ENCODE peak calls at places on chromosomes 4 and X, in four cellular contexts. D, W, J and G are unnamed samples.

GRCh38 chrX:42934020-42934701 is 156.2 kb upstream of the PPP1R2C start:
- DNase-seq in D (no peak), W (no peak), J (no peak), G (no peak)

GRCh38 chr4:138202686-138203085 is 39.5 kb downstream of the SLC7A11 start:
- DNase-seq in W (no peak), D (no peak), J (no peak), G (no peak)

GRCh38 chrX:111671668-111672067 is 9.3 kb upstream of the ALG13 start:
- DNase-seq in J (no peak), D (no peak), W (no peak), G (no peak)

GRCh38 chr4:4836044-4836443 is 23.4 kb upstream of the MSX1 start:
- DNase-seq in W (no peak), J (no peak), D (no peak), G (no peak)

GRCh38 chr4:80492761-80493160 is 157.2 kb downstream of the CFAP299 start:
- DNase-seq in W (no peak), J (no peak), D (no peak), G (no peak)

GRCh38 chr4:99946346-99947189 is at the start of gene DNAJB14:
- DNase-seq in J (peak), D (peak), W (no peak), G (no peak)

GRCh38 chr4:89497517-89498308 is 190.1 kb upstream of the GPRIN3 start:
- DNase-seq in D (no peak), W (no peak), J (peak), G (no peak)

GRCh38 chr4:126144838-126145237 is 830.1 kb downstream of the FAT4 start:
- DNase-seq in J (no peak), W (no peak), D (no peak), G (no peak)

GRCh38 chrX:16695079-16695676 is 17.3 kb downstream of the CTPS2 start:
- DNase-seq in D (peak), J (peak), W (no peak), G (no peak)

GRCh38 chr4:38753021-38753806 is 29.6 kb downstream of the TLR10 start:
- DNase-seq in J (peak), D (peak), W (peak), G (peak)

GRCh38 chr4:79213040-79213439 is 112.8 kb downstream of the NAA11 start:
- DNase-seq in J (no peak), W (no peak), D (no peak), G (no peak)

GRCh38 chrX:118773782-118774181 is 46.4 kb downstream of the IL13RA1 start:
- DNase-seq in J (peak), D (no peak), W (no peak), G (no peak)

GRCh38 chrX:138986866-138987265 is 275.3 kb upstream of the FGF13 start:
- DNase-seq in D (no peak), W (no peak), J (no peak), G (no peak)

GRCh38 chr4:3313139-3313538 is 20.3 kb downstream of the RGS12 start:
- DNase-seq in J (no peak), D (no peak), W (no peak), G (no peak)

GRCh38 chr4:141614878-141615586 is 21.4 kb upstream of the IL15 start:
- DNase-seq in D (no peak), J (no peak), W (no peak), G (no peak)

GRCh38 chrX:155052738-155053498 is 18.0 kb downstream of the CMC4 start:
- DNase-seq in D (no peak), W (no peak), J (no peak), G (no peak)

GRCh38 chrX:155874571-155875244 is 6.4 kb upstream of the VAMP7 start:
- DNase-seq in W (no peak), D (no peak), J (no peak), G (no peak)

GRCh38 chr4:139030614-139031235 is 15.1 kb downstream of the NOCT start:
- DNase-seq in J (peak), D (peak), W (no peak), G (peak)

GRCh38 chr4:146550161-146550560 is 28.4 kb upstream of the SLC10A7 start:
- DNase-seq in W (no peak), D (no peak), J (no peak), G (no peak)

GRCh38 chr4:22474636-22475310 is 41.1 kb downstream of the ADGRA3 start:
- DNase-seq in J (no peak), D (no peak), W (no peak), G (no peak)

GRCh38 chr4:16032871-16033505 is 50.8 kb downstream of the PROM1 start:
- DNase-seq in W (no peak), J (no peak), D (no peak), G (no peak)

GRCh38 chr4:76448211-76448610 is 13.2 kb downstream of the SHROOM3 start:
- DNase-seq in D (no peak), W (no peak), J (no peak), G (no peak)

GRCh38 chr4:163077611-163078010 is 89.1 kb downstream of the NAF1 start:
- DNase-seq in W (no peak), J (no peak), D (no peak), G (no peak)

GRCh38 chrX:103919336-103919682 is 43.1 kb upstream of the TMSB15B start:
- DNase-seq in W (no peak), D (no peak), J (no peak), G (no peak)

GRCh38 chr4:80036949-80037348 is 36.1 kb downstream of the ANTXR2 start:
- DNase-seq in W (peak), J (no peak), D (no peak), G (peak)

GRCh38 chr4:86592553-86593249 is 1.4 kb upstream of the PTPN13 start:
- DNase-seq in W (no peak), D (no peak), J (no peak), G (no peak)

GRCh38 chrX:49199315-49199595 is 738 bp downstream of the SYP start:
- DNase-seq in J (no peak), D (no peak), W (no peak), G (no peak)

GRCh38 chrX:49197543-49198087 is 2.4 kb downstream of the SYP start:
- DNase-seq in J (no peak), D (no peak), W (no peak), G (no peak)

GRCh38 chrX:49199906-49200771 is at the start of gene SYP:
- DNase-seq in J (peak), D (peak), W (peak), G (no peak)

GRCh38 chrX:49202022-49202421 is 2.0 kb upstream of the SYP start:
- DNase-seq in J (no peak), W (no peak), D (no peak), G (no peak)

DNA sequence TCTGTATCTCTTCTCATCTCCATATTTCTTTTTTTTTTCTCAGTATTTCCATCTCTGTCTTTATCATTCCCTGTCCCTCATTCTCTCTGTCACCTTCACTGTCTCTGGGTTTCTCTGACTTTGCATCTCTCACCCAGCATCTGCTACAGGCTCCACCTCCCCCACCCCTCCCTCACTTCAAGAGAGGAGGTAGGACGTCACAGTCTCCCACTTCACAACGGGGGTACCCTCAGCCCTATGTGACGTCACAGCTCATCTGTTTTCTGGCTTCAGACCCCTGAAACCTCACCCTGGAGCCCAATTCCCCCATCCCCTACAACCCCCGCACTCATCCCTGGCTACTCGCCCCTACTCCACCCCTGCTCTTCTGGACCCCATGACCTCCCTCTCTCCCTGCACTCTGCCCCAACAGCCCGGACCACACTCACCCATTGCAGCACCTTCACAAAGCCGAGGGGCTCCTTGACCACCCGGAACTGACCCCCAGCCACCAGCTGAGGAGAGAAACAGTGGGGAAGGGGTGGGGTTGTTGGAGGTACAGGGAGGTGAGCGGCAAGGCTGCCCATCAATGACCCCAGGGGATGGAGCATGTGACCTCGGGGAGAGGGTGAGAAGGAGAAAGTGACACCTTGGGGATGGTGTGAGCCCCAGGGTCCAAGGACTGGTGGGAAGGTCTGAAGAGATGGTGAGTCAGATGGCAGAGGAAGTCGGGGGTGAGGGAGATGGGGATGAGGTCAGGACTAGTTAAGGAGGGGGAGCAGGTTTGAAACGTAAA is 1.3 kb downstream of the SYP start:
- DNase-seq in J (no peak), W (no peak), D (no peak), G (no peak)
- H3K4me3 ChIP-seq in J (no peak), W (no peak), D (no peak), G (no peak)

GRCh38 chrX:153922932-153923857 is 2.9 kb downstream of the ARHGAP4 start:
- DNase-seq in D (peak), J (peak), W (no peak), G (no peak)
- TF ChIP-seq CTCF in D (peak), J (peak), W (peak), G (peak)

GRCh38 chrX:136652822-136653723 is 5.1 kb downstream of the CD40LG start:
- DNase-seq in W (no peak), J (no peak), D (no peak), G (no peak)
- H3K4me3 ChIP-seq in W (no peak), J (no peak), D (no peak), G (no peak)

GRCh38 chr4:47002593-47002992 is 9.2 kb upstream of the GABRA4 start:
- DNase-seq in J (no peak), D (no peak), W (no peak), G (no peak)
- TF ChIP-seq CTCF in J (no peak), D (peak), W (no peak), G (peak)

GRCh38 chr4:54110019-54110416 is 10.1 kb downstream of the GSX2 start:
- DNase-seq in D (no peak), W (no peak), J (no peak), G (no peak)
- H3K4me3 ChIP-seq in D (peak), W (no peak), J (no peak), G (no peak)